ENCODE peak calls at places on chromosomes 2 and 18, in seven cellular contexts. B is fibroblast of lung; Y is neuronal stem cell; F is effector memory CD4-positive, alpha-beta T cell; Z is CD8-positive, alpha-beta memory T cell; N is body of pancreas; E is H1. T is an unnamed sample. For H3K36me3 and H3K27me3, the result is how much of the 10 kb centered on the place peaks cover.

GRCh38 chr2:152730591-152731333 is 12.3 kb downstream of the ARL6IP6 start:
- DNase-seq in B (peak), Y (no peak), F (peak), Z (peak), N (peak), E (no peak), T (no peak)

GRCh38 chr2:121152861-121153260 is 132.1 kb downstream of the TFCP2L1 start:
- DNase-seq in B (no peak), Y (no peak), F (no peak), Z (no peak), N (no peak), E (no peak), T (no peak)

GRCh38 chr18:22666411-22666940 is 248.8 kb upstream of the CTAGE1 start:
- DNase-seq in B (no peak), Y (no peak), F (no peak), Z (no peak), N (no peak), E (no peak), T (no peak)

GRCh38 chr2:216560695-216561370 is 62.2 kb downstream of the RPL37A start:
- DNase-seq in B (peak), Y (no peak), F (no peak), Z (no peak), N (no peak), E (no peak), T (no peak)

GRCh38 chr18:22998336-22998735 is 65.2 kb downstream of the RBBP8 start:
- DNase-seq in B (no peak), Y (no peak), F (no peak), Z (no peak), N (no peak), E (no peak), T (no peak)

GRCh38 chr18:48153641-48154481 is 223.4 kb upstream of the SMAD2 start:
- DNase-seq in B (peak), Y (no peak), F (no peak), Z (no peak), N (peak), E (no peak), T (no peak)

GRCh38 chr2:179020156-179020750 is 29.7 kb downstream of the CCDC141 start:
- DNase-seq in B (no peak), Y (no peak), F (no peak), Z (no peak), N (peak), E (peak), T (peak)

GRCh38 chr18:44036500-44036899 is 644.2 kb upstream of the SETBP1 start:
- DNase-seq in B (peak), Y (no peak), F (no peak), Z (no peak), N (no peak), E (no peak), T (peak)

GRCh38 chr2:24015562-24016375 is 5.9 kb downstream of the MFSD2B start:
- DNase-seq in B (peak), Y (no peak), F (no peak), Z (no peak), N (no peak), E (no peak), T (peak)

GRCh38 chr2:205198130-205198505 is 484.2 kb upstream of the NRP2 start:
- DNase-seq in B (peak), Y (no peak), F (no peak), Z (no peak), N (peak), E (no peak), T (no peak)

GRCh38 chr2:113103958-113104627 is 23.3 kb upstream of the IL1RN start:
- DNase-seq in B (no peak), Y (no peak), F (no peak), Z (no peak), N (no peak), E (no peak), T (no peak)

GRCh38 chr2:201680743-201681142 is 17.7 kb downstream of the MPP4 start:
- DNase-seq in B (peak), Y (peak), F (no peak), Z (no peak), N (no peak), E (peak), T (peak)

GRCh38 chr18:24273596-24273995 is 124.0 kb downstream of the OSBPL1A start:
- DNase-seq in B (no peak), Y (no peak), F (no peak), Z (no peak), N (peak), E (no peak), T (no peak)

GRCh38 chr18:35116784-35117318 is 75.6 kb downstream of the MAPRE2 start:
- DNase-seq in B (no peak), Y (no peak), F (no peak), Z (no peak), N (no peak), E (no peak), T (no peak)

GRCh38 chr18:35118641-35119040 is 77.4 kb downstream of the MAPRE2 start:
- DNase-seq in B (no peak), Y (no peak), F (no peak), Z (no peak), N (no peak), E (no peak), T (no peak)

GRCh38 chr18:35121038-35121437 is 79.8 kb downstream of the MAPRE2 start:
- DNase-seq in B (no peak), Y (no peak), F (no peak), Z (no peak), N (no peak), E (no peak), T (no peak)

GRCh38 chr18:35117372-35117771 is 76.2 kb downstream of the MAPRE2 start:
- DNase-seq in B (no peak), Y (no peak), F (no peak), Z (no peak), N (no peak), E (no peak), T (no peak)

GRCh38 chr18:35117951-35118411 is 76.8 kb downstream of the MAPRE2 start:
- DNase-seq in B (peak), Y (no peak), F (no peak), Z (no peak), N (peak), E (no peak), T (no peak)
- H3K4me3 ChIP-seq in B (peak), Y (no peak), F (no peak), Z (no peak), N (no peak), E (no peak), T (no peak)

DNA sequence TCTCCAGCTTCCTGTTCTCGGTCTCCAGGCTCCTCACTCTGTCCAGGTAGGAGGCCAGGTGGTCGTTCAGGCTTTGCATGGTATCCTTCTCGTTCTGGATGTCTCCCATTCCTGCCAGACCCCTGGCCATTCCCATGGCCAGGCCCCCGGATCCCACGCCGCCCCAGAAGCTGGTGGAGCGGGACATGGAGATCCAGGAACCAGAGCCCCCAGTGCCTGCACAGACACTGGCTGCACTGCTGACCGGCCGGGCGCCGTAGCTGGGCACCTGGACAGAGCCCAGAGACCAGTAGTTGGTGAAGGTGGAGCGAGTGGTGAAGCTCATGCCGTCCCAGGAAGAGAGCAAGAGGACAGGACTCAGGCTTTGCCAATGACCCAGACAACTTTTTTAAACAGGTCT is 129.1 kb upstream of the WDR75 start:
- DNase-seq in B (no peak), Y (no peak), F (no peak), Z (no peak), N (no peak), E (no peak), T (no peak)
- H3K36me3 ChIP-seq in B (under half), Y (under half), F (under half), Z (under half), N (under half), E (under half), T (under half)

DNA sequence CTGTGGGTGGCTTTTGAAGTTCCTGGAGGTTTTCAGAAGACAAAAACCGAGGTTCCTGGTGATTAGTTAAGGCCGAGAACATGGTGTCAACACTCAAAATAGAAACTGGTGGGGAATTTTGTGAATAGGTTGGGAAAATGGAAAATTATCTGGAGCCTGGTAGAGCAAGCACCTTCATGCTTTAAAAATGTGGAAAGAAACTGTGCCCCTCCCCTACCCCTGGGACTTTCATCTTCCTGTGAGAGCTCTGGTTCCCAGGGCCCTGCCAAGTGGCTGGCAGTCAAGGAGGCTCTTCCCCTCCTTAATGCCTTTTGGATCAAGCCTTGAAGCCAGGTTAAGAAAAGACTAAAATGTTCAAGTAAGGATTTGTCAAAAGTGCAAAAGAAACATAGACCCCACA is 1.9 kb upstream of the CRACDL start:
- DNase-seq in B (no peak), Y (no peak), F (no peak), Z (no peak), N (no peak), E (no peak), T (peak)
- H3K27me3 ChIP-seq in B (under half), Y (half or more), F (under half), Z (under half), N (under half), E (under half), T (under half)

DNA sequence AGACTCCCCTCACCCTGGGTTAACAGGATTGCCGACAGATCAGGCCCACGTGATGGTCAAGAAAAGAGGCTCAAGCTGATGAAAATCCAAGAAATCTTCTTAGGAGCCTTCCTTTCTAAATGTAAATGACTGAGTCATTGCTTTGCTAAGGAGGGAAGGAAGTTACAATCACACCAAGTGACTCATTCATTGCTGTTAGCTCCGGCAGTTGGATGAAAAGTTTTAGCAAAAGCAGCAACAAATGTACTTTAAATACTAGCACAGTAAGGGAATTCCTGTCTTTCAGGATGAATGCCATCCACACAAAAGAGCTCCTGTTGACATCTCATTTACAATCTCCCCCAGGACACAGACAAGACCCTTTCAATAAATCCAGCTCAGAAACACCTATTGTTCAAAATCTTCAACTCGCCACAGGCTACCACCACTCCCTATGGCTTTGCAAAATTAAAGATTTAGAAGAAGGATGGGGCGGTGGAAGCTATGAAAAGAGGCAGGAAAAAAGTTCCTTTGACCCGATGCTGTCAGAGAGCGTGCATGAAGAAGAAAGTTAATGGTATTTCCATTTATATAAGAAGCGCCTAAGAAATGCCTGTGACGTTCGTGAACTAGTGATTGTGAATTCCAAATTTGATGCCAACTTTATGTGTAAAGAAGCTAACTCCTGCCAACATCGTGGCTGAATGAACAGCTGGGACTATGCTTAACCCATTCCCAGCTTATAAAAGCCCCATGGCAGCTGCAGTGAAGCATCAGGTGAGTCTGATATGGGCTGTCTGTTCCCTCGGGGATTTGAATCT is 153.7 kb downstream of the TGIF1 start:
- DNase-seq in B (peak), Y (peak), F (no peak), Z (no peak), N (peak), E (peak), T (peak)
- H3K4me3 ChIP-seq in B (peak), Y (peak), F (peak), Z (peak), N (no peak), E (peak), T (peak)

DNA sequence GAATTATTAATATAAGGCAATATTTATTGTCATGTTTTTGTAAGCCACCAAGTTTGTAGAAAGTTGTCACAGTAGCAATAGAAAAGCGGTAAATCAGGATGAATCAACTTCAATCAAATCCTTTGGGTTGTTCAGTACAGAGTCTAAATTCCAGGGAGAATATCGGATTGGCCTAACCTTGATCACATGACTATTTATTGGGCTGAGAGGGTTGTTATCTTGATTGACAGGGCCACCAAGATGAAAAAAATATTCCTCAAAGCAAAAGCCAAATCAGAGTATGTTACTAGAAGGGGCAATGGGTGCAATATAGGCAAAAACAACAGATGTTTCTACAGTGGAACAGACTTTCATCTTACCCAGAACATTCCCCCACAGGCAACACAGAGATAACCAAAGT is 270.0 kb downstream of the METTL4 start:
- DNase-seq in B (no peak), Y (no peak), F (no peak), Z (no peak), N (no peak), E (no peak), T (no peak)
- H3K36me3 ChIP-seq in B (under half), Y (under half), F (under half), Z (under half), N (under half), E (under half), T (under half)

T was measured in H7.